ENCODE peak calls at places on chromosomes 6 and 20, in five cellular contexts. C, O, H, U and R are unnamed samples.

GRCh38 chr6:111794716-111795452 is 78.4 kb downstream of the FYN start:
- DNase-seq in O (peak; percentile 24), C (no peak), H (no peak), U (no peak), R (no peak)

GRCh38 chr6:134381926-134382325 is 64.0 kb upstream of the SGK1 start:
- DNase-seq in C (no peak), H (no peak), O (no peak), U (no peak), R (no peak)

GRCh38 chr20:36093025-36093803 is 61.3 kb upstream of the EPB41L1 start:
- DNase-seq in U (peak; percentile 61), H (no peak), C (peak; percentile 54), O (no peak), R (no peak)

GRCh38 chr6:43477235-43478007 is at the start of gene TJAP1:
- DNase-seq in O (peak; percentile 88), U (peak; percentile 98), C (peak; percentile 97), H (peak; percentile 92), R (peak; percentile 93)

GRCh38 chr6:161360505-161360904 is 86.6 kb upstream of the AGPAT4 start:
- DNase-seq in U (no peak), C (no peak), H (no peak), O (no peak), R (no peak)

GRCh38 chr6:37029249-37029959 is 23.9 kb downstream of the FGD2 start:
- DNase-seq in U (peak; percentile 56), C (peak; percentile 70), H (peak; percentile 56), O (peak; percentile 58), R (no peak)

GRCh38 chr6:163340201-163340887 is 74.2 kb upstream of the QKI start:
- DNase-seq in U (no peak), C (no peak), O (no peak), H (no peak), R (no peak)

GRCh38 chr6:132919028-132919427 is 104.7 kb downstream of the RPS12 start:
- DNase-seq in C (no peak), O (no peak), U (no peak), H (no peak), R (no peak)

GRCh38 chr6:153231048-153231635 is 100.1 kb upstream of the RGS17 start:
- DNase-seq in U (peak; percentile 10), O (peak; percentile 33), H (peak; percentile 47), C (no peak), R (no peak)

GRCh38 chr6:133609404-133610270 is 279.3 kb upstream of the TCF21 start:
- DNase-seq in O (no peak), U (no peak), C (no peak), H (no peak), R (no peak)

GRCh38 chr6:3162565-3163247 is 5.4 kb upstream of the TUBB2A start:
- DNase-seq in C (peak; percentile 72), H (no peak), O (peak; percentile 57), U (peak; percentile 68), R (peak; percentile 85)

GRCh38 chr6:16929814-16930213 is 168.6 kb upstream of the ATXN1 start:
- DNase-seq in H (no peak), O (no peak), U (no peak), C (no peak), R (no peak)

GRCh38 chr6:7088076-7088742 is 19.6 kb upstream of the RREB1 start:
- DNase-seq in H (no peak), U (no peak), C (peak; percentile 43), O (no peak), R (no peak)

GRCh38 chr6:145813285-145814034 is 1.1 kb downstream of the FBXO30 start:
- DNase-seq in C (no peak), U (no peak), H (no peak), O (no peak), R (no peak)

GRCh38 chr20:53872561-53873248 is 197.7 kb downstream of the BCAS1 start:
- DNase-seq in U (no peak), H (no peak), O (peak; percentile 72), C (peak; percentile 68), R (no peak)

GRCh38 chr6:128005009-128005408 is 104.2 kb upstream of the THEMIS start:
- DNase-seq in O (no peak), U (no peak), H (no peak), C (no peak), R (no peak)

GRCh38 chr6:6004147-6004995 is 2.4 kb downstream of the NRN1 start:
- DNase-seq in U (no peak), H (no peak), O (no peak), C (no peak), R (no peak)

GRCh38 chr6:43773981-43774775 is 4.2 kb downstream of the VEGFA start:
- DNase-seq in H (no peak), U (peak; percentile 25), C (no peak), O (no peak), R (no peak)

GRCh38 chr6:122804962-122805499 is 16.0 kb downstream of the SMPDL3A start:
- DNase-seq in U (no peak), O (no peak), C (no peak), H (no peak), R (no peak)

GRCh38 chr6:159090530-159091306 is 45.9 kb upstream of the TAGAP start:
- DNase-seq in H (no peak), C (no peak), O (no peak), U (no peak), R (no peak)

GRCh38 chr20:53897884-53898557 is 172.4 kb downstream of the BCAS1 start:
- DNase-seq in H (no peak), U (no peak), C (no peak), O (no peak), R (no peak)

GRCh38 chr6:37244430-37245310 is 12.9 kb upstream of the TBC1D22B start:
- DNase-seq in C (no peak), H (peak; percentile 91), U (peak; percentile 84), O (no peak), R (peak; percentile 94)

GRCh38 chr6:168837231-168837903 is 396.4 kb downstream of the SMOC2 start:
- DNase-seq in C (no peak), O (no peak), U (no peak), H (no peak), R (no peak)

GRCh38 chr6:110625883-110626282 is 149.5 kb upstream of the SLC22A16 start:
- DNase-seq in U (no peak), O (no peak), C (no peak), H (no peak), R (no peak)

GRCh38 chr6:69584913-69585729 is 211.7 kb downstream of the LMBRD1 start:
- DNase-seq in O (peak; percentile 85), C (no peak), H (no peak), U (no peak), R (no peak)

GRCh38 chr20:8583209-8584106 is 451.4 kb downstream of the PLCB1 start:
- DNase-seq in H (no peak), O (no peak), U (no peak), C (no peak), R (no peak)

GRCh38 chr6:149138093-149138492 is 179.4 kb upstream of the TAB2 start:
- DNase-seq in C (no peak), U (no peak), O (no peak), H (no peak), R (no peak)

GRCh38 chr6:90611996-90612690 is 25.3 kb upstream of the MAP3K7 start:
- DNase-seq in C (no peak), O (no peak), H (no peak), U (peak; percentile 21), R (no peak)

GRCh38 chr6:149152521-149152920 is 165.0 kb upstream of the TAB2 start:
- DNase-seq in O (no peak), H (no peak), U (no peak), C (no peak), R (no peak)

GRCh38 chr20:50737352-50737751 is 6.0 kb downstream of the PARD6B start:
- DNase-seq in U (no peak), O (no peak), C (no peak), H (no peak), R (no peak)

GRCh38 chr6:31702819-31703716 is at the start of gene ABHD16A:
- DNase-seq in H (peak; percentile 99), O (peak; percentile 98), U (peak; percentile 99), C (peak; percentile 98), R (peak; percentile 99)
- TF ChIP-seq CTCF in H (no peak), O (no peak), U (peak; percentile 19), C (no peak), R (no peak)

DNA sequence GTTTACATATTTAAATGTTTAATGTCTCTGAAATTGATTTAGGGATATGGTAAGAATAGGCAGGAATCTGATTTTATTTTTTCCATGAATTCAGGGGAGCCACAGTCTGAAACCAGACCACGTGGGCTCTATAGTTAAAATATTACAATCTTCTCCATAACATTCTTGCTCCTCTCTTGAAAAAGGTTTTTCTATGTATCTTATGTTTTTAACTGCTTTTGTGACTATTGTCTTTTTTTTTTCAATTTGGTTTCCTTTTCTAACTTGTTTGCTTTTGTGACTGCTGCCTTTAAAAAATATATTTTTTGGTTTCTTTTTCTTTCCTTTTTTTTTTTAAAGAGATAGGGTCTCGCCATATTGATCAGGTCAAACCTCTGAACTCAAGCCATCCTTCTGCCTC is 40.1 kb downstream of the TNFAIP3 start:
- DNase-seq in O (no peak), U (no peak), C (no peak), H (no peak), R (no peak)
- H3K27ac ChIP-seq in O (no peak overlapping the region), U (no peak overlapping the region), C (no peak overlapping the region), H (no peak overlapping the region), R (no peak overlapping the region)

GRCh38 chr6:45226081-45226480 is 102.0 kb upstream of the RUNX2 start:
- DNase-seq in O (no peak), H (no peak), C (no peak), U (no peak), R (no peak)
- TF ChIP-seq CTCF in O (no peak), H (no peak), C (no peak), U (no peak), R (no peak)

GRCh38 chr20:11852189-11852588 is 65.5 kb upstream of the BTBD3 start:
- DNase-seq in H (no peak), U (no peak), O (no peak), C (no peak), R (no peak)

GRCh38 chr20:11849270-11849920 is 68.3 kb upstream of the BTBD3 start:
- DNase-seq in H (no peak), C (no peak), O (no peak), U (no peak), R (no peak)

GRCh38 chr20:11851646-11852045 is 66.0 kb upstream of the BTBD3 start:
- DNase-seq in H (no peak), O (no peak), U (no peak), C (no peak), R (no peak)

GRCh38 chr20:11850901-11851300 is 66.8 kb upstream of the BTBD3 start:
- DNase-seq in C (no peak), H (no peak), O (no peak), U (no peak), R (no peak)

GRCh38 chr20:11849976-11850670 is 67.6 kb upstream of the BTBD3 start:
- DNase-seq in U (no peak), O (no peak), H (no peak), C (no peak), R (no peak)
- H3K27ac ChIP-seq in U (no peak overlapping the region), O (no peak overlapping the region), H (no peak overlapping the region), C (no peak overlapping the region), R (no peak overlapping the region)